ENCODE peak calls at places on chromosome 6, in nine cellular contexts. T is tibial artery; J is fibroblast of mammary gland; C is CD4-positive, alpha-beta T cell; B is brain microvascular endothelial cell; Y is ovary; P is left lung; I is cardiac fibroblast; N is BJ. S is an unnamed sample.

GRCh38 chr6:81744136-81744535 is 8.3 kb downstream of the TENT5A start:
- DNase-seq in N (no peak), C (no peak), B (no peak), Y (no peak), P (no peak), I (no peak), J (no peak), T (no peak), S (no peak)

GRCh38 chr6:22306741-22307466 is 10.1 kb upstream of the PRL start:
- DNase-seq in Y (no peak), T (no peak), I (no peak), C (no peak), P (no peak), N (no peak), J (no peak), B (no peak), S (no peak)

GRCh38 chr6:86306210-86306609 is 631.1 kb upstream of the HTR1E start:
- DNase-seq in T (no peak), C (no peak), P (peak; percentile 36), I (no peak), N (no peak), J (no peak), Y (no peak), B (no peak), S (no peak)

GRCh38 chr6:80642452-80642851 is 536.0 kb downstream of the BCKDHB start:
- DNase-seq in N (peak; percentile 39), T (no peak), C (no peak), B (no peak), P (no peak), Y (no peak), I (peak; percentile 42), J (peak; percentile 72), S (no peak)

GRCh38 chr6:113980937-113981554 is 10.1 kb upstream of the HDAC2 start:
- DNase-seq in J (peak; percentile 40), C (no peak), B (no peak), Y (no peak), P (no peak), N (no peak), I (peak; percentile 37), T (no peak), S (no peak)

GRCh38 chr6:147262943-147263342 is 58.7 kb downstream of the STXBP5 start:
- DNase-seq in C (no peak), N (no peak), Y (no peak), P (no peak), J (no peak), B (no peak), T (no peak), I (no peak), S (no peak)

GRCh38 chr6:96716221-96716620 is 121.1 kb downstream of the GPR63 start:
- DNase-seq in T (no peak), I (no peak), J (no peak), Y (no peak), P (no peak), C (no peak), N (no peak), B (no peak), S (no peak)

GRCh38 chr6:30885999-30886896 is 1.9 kb downstream of the DDR1 start:
- DNase-seq in B (peak; percentile 66), J (peak; percentile 64), N (peak; percentile 41), Y (peak; percentile 78), I (peak; percentile 72), C (peak; percentile 44), P (no peak), T (peak; percentile 50), S (no peak)

GRCh38 chr6:79635179-79635578 is 4.0 kb downstream of the SH3BGRL2 start:
- DNase-seq in J (peak; percentile 17), T (no peak), I (peak; percentile 57), P (no peak), N (no peak), C (no peak), B (no peak), Y (no peak), S (no peak)

GRCh38 chr6:158207452-158207788 is 39.3 kb downstream of the GTF2H5 start:
- DNase-seq in P (no peak), B (peak; percentile 83), Y (no peak), C (no peak), I (peak; percentile 94), N (no peak), J (no peak), T (no peak), S (no peak)

GRCh38 chr6:46378882-46379405 is 112.3 kb downstream of the RCAN2 start:
- DNase-seq in P (no peak), J (no peak), Y (no peak), N (no peak), B (no peak), I (no peak), T (no peak), C (no peak), S (no peak)

GRCh38 chr6:93366506-93366905 is 52.9 kb downstream of the EPHA7 start:
- DNase-seq in J (no peak), P (no peak), I (no peak), B (no peak), Y (no peak), N (no peak), C (no peak), T (no peak), S (no peak)

GRCh38 chr6:3373597-3374203 is 83.2 kb downstream of the SLC22A23 start:
- DNase-seq in I (no peak), N (no peak), J (no peak), P (no peak), C (no peak), B (no peak), T (no peak), Y (no peak), S (no peak)

GRCh38 chr6:3370361-3371221 is 86.3 kb downstream of the SLC22A23 start:
- DNase-seq in B (no peak), N (no peak), I (no peak), P (no peak), Y (no peak), J (no peak), C (peak; percentile 8), T (no peak), S (no peak)

GRCh38 chr6:3372912-3373554 is 83.8 kb downstream of the SLC22A23 start:
- DNase-seq in I (no peak), C (no peak), Y (no peak), B (no peak), J (no peak), T (no peak), N (no peak), P (no peak), S (no peak)

GRCh38 chr6:3371222-3371949 is 85.5 kb downstream of the SLC22A23 start:
- DNase-seq in N (no peak), T (no peak), J (no peak), Y (no peak), P (no peak), B (no peak), C (no peak), I (no peak), S (no peak)

GRCh38 chr6:3372184-3372846 is 84.5 kb downstream of the SLC22A23 start:
- DNase-seq in Y (no peak), P (no peak), I (no peak), T (no peak), N (no peak), J (no peak), B (no peak), C (no peak), S (no peak)
- TF ChIP-seq CTCF in Y (no peak), P (no peak), I (no peak), T (no peak), N (no peak), J (peak; percentile 11), B (peak; percentile 49), C (no peak), S (peak; percentile 30)

DNA sequence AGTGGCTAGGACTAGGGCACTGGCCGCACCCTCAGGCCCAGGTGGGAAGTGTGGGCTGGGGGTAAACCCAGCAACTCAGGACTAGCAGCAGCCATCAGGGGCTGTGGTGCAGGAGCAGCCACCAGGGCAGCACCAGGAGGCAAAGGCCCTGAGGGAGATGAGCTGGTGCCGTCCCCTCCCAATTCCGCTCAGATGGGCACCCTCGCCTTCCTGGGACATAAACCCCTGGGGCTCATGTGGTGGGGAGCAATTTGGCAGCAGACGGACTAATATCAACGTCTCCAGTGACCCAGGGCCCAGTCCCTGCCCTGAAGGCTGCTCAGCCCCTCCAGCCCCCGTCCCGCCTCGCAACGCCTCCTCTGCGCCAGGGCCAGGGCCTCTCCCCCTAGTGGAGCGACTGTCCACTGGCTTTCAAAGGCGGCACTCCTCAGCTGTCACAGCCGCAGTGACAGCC is 349.7 kb downstream of the ZFAND3 start:
- DNase-seq in B (no peak), T (no peak), N (no peak), C (no peak), Y (no peak), I (no peak), P (no peak), J (no peak), S (no peak)
- TF ChIP-seq CTCF in B (peak; percentile 35), T (no peak), N (no peak), C (no peak), Y (no peak), I (no peak), P (no peak), J (no peak), S (peak; percentile 9)

GRCh38 chr6:82953871-82954270 is 111.8 kb downstream of the UBE3D start:
- DNase-seq in T (no peak), J (no peak), C (no peak), P (no peak), Y (no peak), B (peak; percentile 56), I (no peak), N (no peak), S (no peak)

GRCh38 chr6:82954351-82954750 is 111.3 kb downstream of the UBE3D start:
- DNase-seq in Y (no peak), B (no peak), P (no peak), T (no peak), J (no peak), I (no peak), N (no peak), C (no peak), S (no peak)

GRCh38 chr6:82957171-82957894 is 108.3 kb downstream of the UBE3D start:
- DNase-seq in I (no peak), C (no peak), B (no peak), Y (no peak), J (peak; percentile 52), P (no peak), T (no peak), N (no peak), S (no peak)

GRCh38 chr6:82954937-82955577 is 110.6 kb downstream of the UBE3D start:
- DNase-seq in Y (no peak), B (peak; percentile 54), J (peak; percentile 82), I (peak; percentile 79), N (peak; percentile 70), C (no peak), P (no peak), T (no peak), S (no peak)

DNA sequence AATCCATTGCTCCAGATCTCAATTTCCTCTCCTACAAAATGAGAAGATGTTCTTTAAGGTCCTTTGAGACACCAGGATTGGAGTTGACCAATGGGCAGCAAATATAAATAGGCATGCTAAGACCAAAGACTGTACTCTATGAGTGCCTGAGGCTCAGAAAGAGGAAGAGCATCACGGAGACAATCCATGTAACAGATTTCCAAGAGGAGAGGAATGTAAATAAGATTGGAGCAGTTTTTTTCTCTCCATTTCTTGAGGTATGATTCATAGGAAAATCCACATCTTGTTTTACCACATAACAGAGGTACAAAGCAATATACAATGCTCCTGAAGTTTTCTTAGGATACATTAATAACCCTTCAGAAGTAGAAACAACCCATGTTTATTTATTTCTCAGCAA is 109.8 kb downstream of the UBE3D start:
- DNase-seq in P (no peak), T (no peak), C (no peak), N (peak; percentile 76), B (peak; percentile 34), J (peak; percentile 75), Y (no peak), I (peak; percentile 60), S (no peak)
- TF ChIP-seq CTCF in P (no peak), T (no peak), C (no peak), N (no peak), B (no peak), J (no peak), Y (no peak), I (no peak), S (no peak)

GRCh38 chr6:151021878-151022277 is 156.4 kb downstream of the MTHFD1L start:
- DNase-seq in N (no peak), I (no peak), P (no peak), Y (no peak), T (no peak), B (no peak), J (peak; percentile 34), C (no peak), S (no peak)
- TF ChIP-seq CTCF in N (no peak), I (no peak), P (no peak), Y (no peak), T (no peak), B (no peak), J (no peak), C (no peak), S (no peak)

S was measured in retinal pigment epithelial cell.